ENCODE peak calls at places on chromosome 22, in seven cellular contexts. A, Q, U, K, B, H and M are unnamed samples.

GRCh38 chr22:49514656-49515055 is 313.0 kb downstream of the BRD1 start:
- DNase-seq in A (no peak), Q (no peak), U (peak; percentile 80), K (no peak), B (no peak), H (no peak), M (no peak)

GRCh38 chr22:38706101-38706884 is 549 bp downstream of the GTPBP1 start:
- DNase-seq in A (no peak), Q (peak; percentile 56), U (peak; percentile 64), K (peak; percentile 57), B (peak; percentile 14), H (no peak), M (no peak)

GRCh38 chr22:26170112-26170492 is 840 bp downstream of the SEZ6L start:
- DNase-seq in A (no peak), Q (no peak), U (peak; percentile 21), K (no peak), B (no peak), H (no peak), M (no peak)

GRCh38 chr22:48957311-48957986 is 870.2 kb downstream of the BRD1 start:
- DNase-seq in A (no peak), Q (no peak), U (no peak), K (peak; percentile 26), B (no peak), H (no peak), M (no peak)

GRCh38 chr22:23164091-23164490 is 16.2 kb upstream of the BCR start:
- DNase-seq in A (no peak), Q (no peak), U (no peak), K (no peak), B (no peak), H (no peak), M (no peak)

GRCh38 chr22:42283288-42284229 is 13.1 kb upstream of the TCF20 start:
- DNase-seq in A (peak; percentile 6), Q (no peak), U (peak; percentile 87), K (no peak), B (peak; percentile 41), H (no peak), M (no peak)

GRCh38 chr22:42091446-42091764 is 833 bp upstream of the NDUFA6 start:
- DNase-seq in A (no peak), Q (no peak), U (no peak), K (no peak), B (no peak), H (no peak), M (no peak)

GRCh38 chr22:38923463-38924196 is 33.8 kb upstream of the APOBEC3A start:
- DNase-seq in A (peak; percentile 73), Q (peak; percentile 85), U (peak; percentile 29), K (peak; percentile 77), B (no peak), H (no peak), M (no peak)

GRCh38 chr22:41092847-41093371 is 517 bp downstream of the EP300 start:
- DNase-seq in A (peak; percentile 4), Q (peak; percentile 58), U (peak; percentile 58), K (peak; percentile 38), B (peak; percentile 11), H (peak; percentile 17), M (peak; percentile 20)

GRCh38 chr22:25174888-25175411 is 24.7 kb upstream of the CRYBB3 start:
- DNase-seq in A (no peak), Q (no peak), U (no peak), K (no peak), B (no peak), H (no peak), M (no peak)

GRCh38 chr22:47587361-47587760 is 824.9 kb downstream of the TBC1D22A start:
- DNase-seq in A (no peak), Q (no peak), U (no peak), K (no peak), B (no peak), H (no peak), M (no peak)

GRCh38 chr22:37079668-37080171 is 28.2 kb downstream of the KCTD17 start:
- DNase-seq in A (peak; percentile 18), Q (peak; percentile 66), U (no peak), K (no peak), B (peak; percentile 76), H (peak; percentile 55), M (no peak)

GRCh38 chr22:46052801-46053562 is 76.0 kb upstream of the WNT7B start:
- DNase-seq in A (no peak), Q (peak; percentile 48), U (no peak), K (peak; percentile 58), B (no peak), H (no peak), M (no peak)

GRCh38 chr22:21568207-21569075 is 927 bp downstream of the UBE2L3 start:
- DNase-seq in A (no peak), Q (peak; percentile 64), U (peak; percentile 59), K (no peak), B (peak; percentile 13), H (peak; percentile 9), M (no peak)

GRCh38 chr22:19639610-19640135 is 74.6 kb upstream of the SEPTIN5 start:
- DNase-seq in A (no peak), Q (no peak), U (no peak), K (no peak), B (no peak), H (no peak), M (no peak)

GRCh38 chr22:29434288-29434687 is 4.1 kb upstream of the RFPL1 start:
- DNase-seq in A (no peak), Q (no peak), U (no peak), K (no peak), B (no peak), H (no peak), M (no peak)